ENCODE peak calls at places on chromosome 21, in seven cellular contexts. One of them, this sample, is unnamed.

GRCh38 chr21:42539342-42539741 is 25.7 kb downstream of the SLC37A1 start:
- DNase-seq in psoas muscle: no peak
- DNase-seq in cardiac muscle cell: no peak
- DNase-seq in transverse colon: no peak
- DNase-seq in GM06990: no peak
- DNase-seq in progenitor cell of endocrine pancreas: no peak
- DNase-seq in pancreas: no peak
- DNase-seq in this sample: no peak

GRCh38 chr21:14121719-14122118 is 89.0 kb downstream of the LIPI start:
- DNase-seq in GM06990: no peak
- DNase-seq in progenitor cell of endocrine pancreas: no peak
- DNase-seq in transverse colon: no peak
- DNase-seq in cardiac muscle cell: no peak
- DNase-seq in pancreas: no peak
- DNase-seq in psoas muscle: no peak
- DNase-seq in this sample: no peak

GRCh38 chr21:8993284-8993942 is 1528.0 kb upstream of the TPTE start:
- DNase-seq in transverse colon: no peak
- DNase-seq in pancreas: no peak
- DNase-seq in GM06990: no peak
- DNase-seq in cardiac muscle cell: no peak
- DNase-seq in progenitor cell of endocrine pancreas: no peak
- DNase-seq in psoas muscle: no peak
- DNase-seq in this sample: no peak

GRCh38 chr21:42655797-42656770 is 2.7 kb downstream of the PDE9A start:
- DNase-seq in GM06990: no peak
- DNase-seq in progenitor cell of endocrine pancreas: no peak
- DNase-seq in transverse colon: peak
- DNase-seq in pancreas: no peak
- DNase-seq in cardiac muscle cell: no peak
- DNase-seq in psoas muscle: no peak
- DNase-seq in this sample: no peak

GRCh38 chr21:42668193-42668592 is 14.8 kb downstream of the PDE9A start:
- DNase-seq in cardiac muscle cell: no peak
- DNase-seq in GM06990: no peak
- DNase-seq in transverse colon: no peak
- DNase-seq in psoas muscle: no peak
- DNase-seq in progenitor cell of endocrine pancreas: no peak
- DNase-seq in pancreas: no peak
- DNase-seq in this sample: no peak

GRCh38 chr21:43306391-43306790 is 120.5 kb downstream of the SIK1 start:
- DNase-seq in cardiac muscle cell: no peak
- DNase-seq in transverse colon: no peak
- DNase-seq in GM06990: no peak
- DNase-seq in psoas muscle: no peak
- DNase-seq in progenitor cell of endocrine pancreas: no peak
- DNase-seq in pancreas: peak
- DNase-seq in this sample: peak

GRCh38 chr21:42411197-42411869 is 7.6 kb downstream of the UBASH3A start:
- DNase-seq in transverse colon: no peak
- DNase-seq in cardiac muscle cell: no peak
- DNase-seq in pancreas: no peak
- DNase-seq in progenitor cell of endocrine pancreas: no peak
- DNase-seq in psoas muscle: no peak
- DNase-seq in GM06990: no peak
- DNase-seq in this sample: no peak

GRCh38 chr21:36959020-36959835 is 7.2 kb downstream of the HLCS start:
- DNase-seq in pancreas: no peak
- DNase-seq in cardiac muscle cell: no peak
- DNase-seq in psoas muscle: no peak
- DNase-seq in transverse colon: no peak
- DNase-seq in GM06990: no peak
- DNase-seq in progenitor cell of endocrine pancreas: no peak
- DNase-seq in this sample: no peak

GRCh38 chr21:14616303-14617039 is 70.4 kb upstream of the SAMSN1 start:
- DNase-seq in transverse colon: no peak
- DNase-seq in cardiac muscle cell: no peak
- DNase-seq in psoas muscle: no peak
- DNase-seq in progenitor cell of endocrine pancreas: no peak
- DNase-seq in pancreas: no peak
- DNase-seq in GM06990: no peak
- DNase-seq in this sample: no peak

GRCh38 chr21:43815991-43816390 is 26.6 kb downstream of the RRP1 start:
- DNase-seq in pancreas: no peak
- DNase-seq in psoas muscle: peak
- DNase-seq in transverse colon: no peak
- DNase-seq in GM06990: no peak
- DNase-seq in cardiac muscle cell: no peak
- DNase-seq in progenitor cell of endocrine pancreas: no peak
- DNase-seq in this sample: no peak

GRCh38 chr21:38944903-38945302 is 139.2 kb downstream of the ETS2 start:
- DNase-seq in psoas muscle: no peak
- DNase-seq in transverse colon: no peak
- DNase-seq in pancreas: no peak
- DNase-seq in cardiac muscle cell: no peak
- DNase-seq in GM06990: no peak
- DNase-seq in progenitor cell of endocrine pancreas: no peak
- DNase-seq in this sample: no peak
- TF ChIP-seq CTCF in psoas muscle: no peak
- TF ChIP-seq CTCF in transverse colon: no peak
- TF ChIP-seq CTCF in pancreas: no peak
- TF ChIP-seq CTCF in cardiac muscle cell: no peak
- TF ChIP-seq CTCF in GM06990: no peak
- TF ChIP-seq CTCF in progenitor cell of endocrine pancreas: no peak
- TF ChIP-seq CTCF in this sample: no peak

GRCh38 chr21:34242973-34243372 is 120.8 kb upstream of the KCNE2 start:
- DNase-seq in transverse colon: no peak
- DNase-seq in pancreas: no peak
- DNase-seq in cardiac muscle cell: no peak
- DNase-seq in GM06990: no peak
- DNase-seq in progenitor cell of endocrine pancreas: no peak
- DNase-seq in psoas muscle: no peak
- DNase-seq in this sample: no peak

GRCh38 chr21:34243562-34243961 is 120.2 kb upstream of the KCNE2 start:
- DNase-seq in transverse colon: peak
- DNase-seq in cardiac muscle cell: peak
- DNase-seq in psoas muscle: no peak
- DNase-seq in GM06990: no peak
- DNase-seq in progenitor cell of endocrine pancreas: no peak
- DNase-seq in pancreas: no peak
- DNase-seq in this sample: no peak
- TF ChIP-seq CTCF in transverse colon: peak
- TF ChIP-seq CTCF in cardiac muscle cell: peak
- TF ChIP-seq CTCF in psoas muscle: no peak
- TF ChIP-seq CTCF in GM06990: peak
- TF ChIP-seq CTCF in progenitor cell of endocrine pancreas: peak
- TF ChIP-seq CTCF in pancreas: peak
- TF ChIP-seq CTCF in this sample: peak

GRCh38 chr21:25039461-25040380 is 567.6 kb downstream of the MRPL39 start:
- DNase-seq in psoas muscle: no peak
- DNase-seq in transverse colon: no peak
- DNase-seq in progenitor cell of endocrine pancreas: no peak
- DNase-seq in pancreas: no peak
- DNase-seq in GM06990: peak
- DNase-seq in cardiac muscle cell: peak
- DNase-seq in this sample: no peak
- TF ChIP-seq CTCF in psoas muscle: no peak
- TF ChIP-seq CTCF in transverse colon: peak
- TF ChIP-seq CTCF in progenitor cell of endocrine pancreas: peak
- TF ChIP-seq CTCF in pancreas: no peak
- TF ChIP-seq CTCF in GM06990: peak
- TF ChIP-seq CTCF in cardiac muscle cell: no peak
- TF ChIP-seq CTCF in this sample: no peak

GRCh38 chr21:26964379-26964778 is 2.5 kb downstream of the ADAMTS5 start:
- DNase-seq in progenitor cell of endocrine pancreas: no peak
- DNase-seq in GM06990: no peak
- DNase-seq in transverse colon: peak
- DNase-seq in pancreas: peak
- DNase-seq in cardiac muscle cell: no peak
- DNase-seq in psoas muscle: peak
- DNase-seq in this sample: no peak

GRCh38 chr21:26965091-26965566 is 1.8 kb downstream of the ADAMTS5 start:
- DNase-seq in pancreas: peak
- DNase-seq in GM06990: no peak
- DNase-seq in psoas muscle: no peak
- DNase-seq in progenitor cell of endocrine pancreas: no peak
- DNase-seq in transverse colon: no peak
- DNase-seq in cardiac muscle cell: no peak
- DNase-seq in this sample: no peak

GRCh38 chr21:26966978-26967913 is at the start of gene ADAMTS5:
- DNase-seq in transverse colon: peak
- DNase-seq in progenitor cell of endocrine pancreas: peak
- DNase-seq in pancreas: peak
- DNase-seq in GM06990: no peak
- DNase-seq in cardiac muscle cell: peak
- DNase-seq in psoas muscle: peak
- DNase-seq in this sample: peak

GRCh38 chr21:26966360-26966977 is 419 bp downstream of the ADAMTS5 start:
- DNase-seq in cardiac muscle cell: peak
- DNase-seq in transverse colon: no peak
- DNase-seq in progenitor cell of endocrine pancreas: no peak
- DNase-seq in GM06990: no peak
- DNase-seq in psoas muscle: no peak
- DNase-seq in pancreas: no peak
- DNase-seq in this sample: peak

GRCh38 chr21:26965567-26966359 is 1.1 kb downstream of the ADAMTS5 start:
- DNase-seq in psoas muscle: peak
- DNase-seq in progenitor cell of endocrine pancreas: peak
- DNase-seq in pancreas: peak
- DNase-seq in transverse colon: peak
- DNase-seq in GM06990: no peak
- DNase-seq in cardiac muscle cell: peak
- DNase-seq in this sample: peak
- TF ChIP-seq CTCF in psoas muscle: peak
- TF ChIP-seq CTCF in progenitor cell of endocrine pancreas: peak
- TF ChIP-seq CTCF in pancreas: no peak
- TF ChIP-seq CTCF in transverse colon: no peak
- TF ChIP-seq CTCF in GM06990: no peak
- TF ChIP-seq CTCF in cardiac muscle cell: peak
- TF ChIP-seq CTCF in this sample: peak

GRCh38 chr21:41374867-41375533 is 13.2 kb downstream of the MX2 start:
- DNase-seq in progenitor cell of endocrine pancreas: no peak
- DNase-seq in psoas muscle: no peak
- DNase-seq in transverse colon: no peak
- DNase-seq in GM06990: no peak
- DNase-seq in pancreas: no peak
- DNase-seq in cardiac muscle cell: no peak
- DNase-seq in this sample: no peak

GRCh38 chr21:41373253-41373652 is 11.4 kb downstream of the MX2 start:
- DNase-seq in cardiac muscle cell: no peak
- DNase-seq in GM06990: no peak
- DNase-seq in progenitor cell of endocrine pancreas: no peak
- DNase-seq in psoas muscle: no peak
- DNase-seq in pancreas: no peak
- DNase-seq in transverse colon: no peak
- DNase-seq in this sample: no peak

GRCh38 chr21:41375875-41376274 is 14.0 kb downstream of the MX2 start:
- DNase-seq in pancreas: no peak
- DNase-seq in psoas muscle: no peak
- DNase-seq in GM06990: no peak
- DNase-seq in transverse colon: no peak
- DNase-seq in cardiac muscle cell: no peak
- DNase-seq in progenitor cell of endocrine pancreas: no peak
- DNase-seq in this sample: no peak

GRCh38 chr21:41373769-41374168 is 11.9 kb downstream of the MX2 start:
- DNase-seq in transverse colon: no peak
- DNase-seq in cardiac muscle cell: no peak
- DNase-seq in psoas muscle: no peak
- DNase-seq in progenitor cell of endocrine pancreas: no peak
- DNase-seq in pancreas: no peak
- DNase-seq in GM06990: no peak
- DNase-seq in this sample: no peak

DNA sequence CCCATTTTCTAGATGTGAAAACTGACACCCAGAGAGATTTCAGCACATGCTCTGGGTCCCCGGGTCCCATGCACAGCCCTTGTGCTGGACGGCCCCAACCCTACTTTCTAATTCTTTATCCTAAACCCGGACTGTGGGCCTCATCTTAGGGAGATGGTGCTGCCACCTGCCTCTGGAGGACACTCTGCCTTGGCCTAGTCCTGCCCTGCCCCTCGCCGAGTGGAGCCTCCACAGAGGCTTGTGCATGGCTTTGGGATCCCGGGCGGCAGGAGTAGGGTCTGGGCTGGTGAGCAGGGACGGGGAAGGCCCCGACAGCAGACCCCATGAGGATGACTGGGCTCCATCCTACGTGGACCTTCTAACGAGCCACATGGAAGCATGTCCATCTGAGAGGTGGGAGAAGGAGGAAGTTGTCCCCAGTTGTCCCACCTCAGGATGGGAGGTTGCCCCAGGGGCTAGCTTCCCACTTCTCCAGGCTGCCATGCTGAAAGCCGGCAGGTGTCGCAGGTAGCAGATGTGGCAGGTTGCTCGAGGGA is 12.4 kb downstream of the MX2 start:
- DNase-seq in psoas muscle: no peak
- DNase-seq in GM06990: no peak
- DNase-seq in pancreas: no peak
- DNase-seq in cardiac muscle cell: no peak
- DNase-seq in progenitor cell of endocrine pancreas: no peak
- DNase-seq in transverse colon: no peak
- DNase-seq in this sample: no peak
- TF ChIP-seq CTCF in psoas muscle: no peak
- TF ChIP-seq CTCF in GM06990: no peak
- TF ChIP-seq CTCF in pancreas: no peak
- TF ChIP-seq CTCF in cardiac muscle cell: no peak
- TF ChIP-seq CTCF in progenitor cell of endocrine pancreas: no peak
- TF ChIP-seq CTCF in transverse colon: no peak
- TF ChIP-seq CTCF in this sample: no peak

GRCh38 chr21:16945580-16945979 is 567.3 kb upstream of the CXADR start:
- DNase-seq in cardiac muscle cell: no peak
- DNase-seq in progenitor cell of endocrine pancreas: no peak
- DNase-seq in GM06990: no peak
- DNase-seq in pancreas: no peak
- DNase-seq in transverse colon: no peak
- DNase-seq in psoas muscle: no peak
- DNase-seq in this sample: no peak

DNA sequence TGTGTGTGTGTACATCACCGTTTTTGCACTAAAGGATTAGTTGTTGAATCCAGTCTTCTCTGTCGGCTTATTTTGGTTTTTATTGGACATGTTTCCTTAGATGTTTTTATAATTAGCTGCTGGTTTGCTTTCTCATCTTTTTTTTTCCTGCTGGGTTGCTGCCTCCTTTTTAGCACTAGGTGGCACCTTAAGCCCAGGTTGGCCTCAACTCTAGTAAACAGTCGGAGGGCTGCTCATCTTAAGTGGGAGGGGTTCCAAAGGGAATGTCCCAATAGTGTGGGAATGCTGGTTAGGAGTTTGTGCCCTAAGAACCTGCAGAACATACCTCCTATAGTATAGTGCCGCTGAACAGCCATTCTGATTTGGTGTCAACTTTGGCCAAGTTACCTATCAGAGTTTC is 570.1 kb upstream of the CXADR start:
- DNase-seq in transverse colon: no peak
- DNase-seq in progenitor cell of endocrine pancreas: no peak
- DNase-seq in cardiac muscle cell: no peak
- DNase-seq in GM06990: no peak
- DNase-seq in pancreas: no peak
- DNase-seq in psoas muscle: no peak
- DNase-seq in this sample: no peak
- TF ChIP-seq CTCF in transverse colon: peak
- TF ChIP-seq CTCF in progenitor cell of endocrine pancreas: peak
- TF ChIP-seq CTCF in cardiac muscle cell: peak
- TF ChIP-seq CTCF in GM06990: no peak
- TF ChIP-seq CTCF in pancreas: no peak
- TF ChIP-seq CTCF in psoas muscle: no peak
- TF ChIP-seq CTCF in this sample: no peak

This sample was measured in lower lobe of right lung.